ENCODE peak calls at places on chromosomes 5 and 9, in five cellular contexts. One of them, this sample, is unnamed.

GRCh38 chr9:131382850-131383729 is 10.8 kb upstream of the PRRC2B start:
- DNase-seq in AG10803: peak
- DNase-seq in stimulated activated naive CD4-positive, alpha-beta T cell: no peak
- DNase-seq in AG09319: peak
- DNase-seq in NCI-H1092: peak
- DNase-seq in this sample: peak

GRCh38 chr9:78354324-78354973 is 57.5 kb downstream of the PSAT1 start:
- DNase-seq in AG10803: no peak
- DNase-seq in stimulated activated naive CD4-positive, alpha-beta T cell: no peak
- DNase-seq in NCI-H1092: no peak
- DNase-seq in AG09319: no peak
- DNase-seq in this sample: no peak

GRCh38 chr9:121599186-121599871 is 52.1 kb upstream of the DAB2IP start:
- DNase-seq in AG10803: no peak
- DNase-seq in NCI-H1092: no peak
- DNase-seq in stimulated activated naive CD4-positive, alpha-beta T cell: no peak
- DNase-seq in AG09319: no peak
- DNase-seq in this sample: no peak

GRCh38 chr9:109335929-109336328 is 15.1 kb upstream of the EPB41L4B start:
- DNase-seq in AG10803: no peak
- DNase-seq in AG09319: no peak
- DNase-seq in stimulated activated naive CD4-positive, alpha-beta T cell: no peak
- DNase-seq in NCI-H1092: no peak
- DNase-seq in this sample: no peak

GRCh38 chr9:105258225-105258737 is 13.8 kb downstream of the SLC44A1 start:
- DNase-seq in NCI-H1092: no peak
- DNase-seq in AG10803: no peak
- DNase-seq in stimulated activated naive CD4-positive, alpha-beta T cell: no peak
- DNase-seq in AG09319: no peak
- DNase-seq in this sample: no peak

GRCh38 chr9:114446036-114446435 is 58.3 kb upstream of the AKNA start:
- DNase-seq in AG10803: peak
- DNase-seq in stimulated activated naive CD4-positive, alpha-beta T cell: no peak
- DNase-seq in AG09319: no peak
- DNase-seq in NCI-H1092: no peak
- DNase-seq in this sample: no peak

GRCh38 chr5:116970318-116970717 is 395.7 kb upstream of the SEMA6A start:
- DNase-seq in AG10803: no peak
- DNase-seq in stimulated activated naive CD4-positive, alpha-beta T cell: no peak
- DNase-seq in AG09319: no peak
- DNase-seq in NCI-H1092: peak
- DNase-seq in this sample: peak

GRCh38 chr5:39424751-39425524 is at the start of gene DAB2:
- DNase-seq in AG09319: peak
- DNase-seq in stimulated activated naive CD4-positive, alpha-beta T cell: peak
- DNase-seq in NCI-H1092: no peak
- DNase-seq in AG10803: peak
- DNase-seq in this sample: peak

GRCh38 chr5:160287378-160288051 is 24.8 kb downstream of the CCNJL start:
- DNase-seq in stimulated activated naive CD4-positive, alpha-beta T cell: no peak
- DNase-seq in AG10803: no peak
- DNase-seq in NCI-H1092: peak
- DNase-seq in AG09319: peak
- DNase-seq in this sample: no peak

GRCh38 chr5:10192309-10192708 is 57.4 kb downstream of the ATPSCKMT start:
- DNase-seq in stimulated activated naive CD4-positive, alpha-beta T cell: no peak
- DNase-seq in AG09319: peak
- DNase-seq in AG10803: peak
- DNase-seq in NCI-H1092: no peak
- DNase-seq in this sample: no peak

GRCh38 chr5:133839721-133840120 is 128.7 kb downstream of the C5orf15 start:
- DNase-seq in NCI-H1092: peak
- DNase-seq in AG09319: no peak
- DNase-seq in AG10803: no peak
- DNase-seq in stimulated activated naive CD4-positive, alpha-beta T cell: no peak
- DNase-seq in this sample: no peak

GRCh38 chr9:41229408-41230401 is 40.6 kb upstream of the ZNG1F start:
- DNase-seq in NCI-H1092: no peak
- DNase-seq in AG10803: peak
- DNase-seq in AG09319: no peak
- DNase-seq in stimulated activated naive CD4-positive, alpha-beta T cell: no peak
- DNase-seq in this sample: peak

GRCh38 chr9:120099064-120099463 is 480.9 kb downstream of the CDK5RAP2 start:
- DNase-seq in AG10803: no peak
- DNase-seq in AG09319: no peak
- DNase-seq in stimulated activated naive CD4-positive, alpha-beta T cell: no peak
- DNase-seq in NCI-H1092: no peak
- DNase-seq in this sample: peak

GRCh38 chr9:113012492-113012891 is 500 bp upstream of the ZNF883 start:
- DNase-seq in AG10803: no peak
- DNase-seq in NCI-H1092: no peak
- DNase-seq in AG09319: no peak
- DNase-seq in stimulated activated naive CD4-positive, alpha-beta T cell: no peak
- DNase-seq in this sample: no peak

GRCh38 chr5:10634056-10634455 is 70.2 kb downstream of the ANKRD33B start:
- DNase-seq in stimulated activated naive CD4-positive, alpha-beta T cell: no peak
- DNase-seq in NCI-H1092: no peak
- DNase-seq in AG10803: no peak
- DNase-seq in AG09319: no peak
- DNase-seq in this sample: no peak

GRCh38 chr5:24364711-24365110 is 280.1 kb downstream of the CDH10 start:
- DNase-seq in NCI-H1092: peak
- DNase-seq in AG10803: no peak
- DNase-seq in stimulated activated naive CD4-positive, alpha-beta T cell: no peak
- DNase-seq in AG09319: no peak
- DNase-seq in this sample: no peak

GRCh38 chr5:316210-317085 is 5.1 kb upstream of the AHRR start:
- DNase-seq in AG09319: no peak
- DNase-seq in AG10803: no peak
- DNase-seq in stimulated activated naive CD4-positive, alpha-beta T cell: no peak
- DNase-seq in NCI-H1092: no peak
- DNase-seq in this sample: peak

GRCh38 chr5:152288917-152289595 is 116.0 kb downstream of the NMUR2 start:
- DNase-seq in AG10803: no peak
- DNase-seq in stimulated activated naive CD4-positive, alpha-beta T cell: no peak
- DNase-seq in AG09319: no peak
- DNase-seq in NCI-H1092: no peak
- DNase-seq in this sample: no peak

GRCh38 chr9:113602126-113603119 is 138.9 kb downstream of the RGS3 start:
- DNase-seq in AG10803: peak
- DNase-seq in NCI-H1092: peak
- DNase-seq in AG09319: no peak
- DNase-seq in stimulated activated naive CD4-positive, alpha-beta T cell: no peak
- DNase-seq in this sample: peak

GRCh38 chr5:38009754-38010386 is 170.0 kb upstream of the GDNF start:
- DNase-seq in AG10803: no peak
- DNase-seq in NCI-H1092: peak
- DNase-seq in AG09319: no peak
- DNase-seq in stimulated activated naive CD4-positive, alpha-beta T cell: no peak
- DNase-seq in this sample: no peak

GRCh38 chr9:95349109-95350038 is 31.9 kb upstream of the FANCC start:
- DNase-seq in NCI-H1092: no peak
- DNase-seq in AG09319: no peak
- DNase-seq in AG10803: no peak
- DNase-seq in stimulated activated naive CD4-positive, alpha-beta T cell: no peak
- DNase-seq in this sample: peak

GRCh38 chr5:50963647-50964584 is 297.5 kb downstream of the PARP8 start:
- DNase-seq in AG10803: no peak
- DNase-seq in NCI-H1092: peak
- DNase-seq in stimulated activated naive CD4-positive, alpha-beta T cell: no peak
- DNase-seq in AG09319: no peak
- DNase-seq in this sample: peak

GRCh38 chr5:128966846-128967245 is 1.6 kb downstream of the SLC27A6 start:
- DNase-seq in AG10803: no peak
- DNase-seq in NCI-H1092: no peak
- DNase-seq in AG09319: no peak
- DNase-seq in stimulated activated naive CD4-positive, alpha-beta T cell: no peak
- DNase-seq in this sample: no peak

GRCh38 chr5:98474211-98474610 is 299.3 kb upstream of the RGMB start:
- DNase-seq in NCI-H1092: no peak
- DNase-seq in stimulated activated naive CD4-positive, alpha-beta T cell: no peak
- DNase-seq in AG10803: no peak
- DNase-seq in AG09319: no peak
- DNase-seq in this sample: no peak

GRCh38 chr5:36722913-36723312 is 116.5 kb downstream of the SLC1A3 start:
- DNase-seq in NCI-H1092: no peak
- DNase-seq in AG09319: no peak
- DNase-seq in AG10803: peak
- DNase-seq in stimulated activated naive CD4-positive, alpha-beta T cell: no peak
- DNase-seq in this sample: peak

GRCh38 chr9:113879906-113880305 is 3.8 kb downstream of the ZNF618 start:
- DNase-seq in NCI-H1092: no peak
- DNase-seq in stimulated activated naive CD4-positive, alpha-beta T cell: no peak
- DNase-seq in AG10803: no peak
- DNase-seq in AG09319: no peak
- DNase-seq in this sample: no peak

GRCh38 chr5:131264453-131265200 is 774 bp downstream of the CDC42SE2 start:
- DNase-seq in AG09319: no peak
- DNase-seq in AG10803: no peak
- DNase-seq in NCI-H1092: peak
- DNase-seq in stimulated activated naive CD4-positive, alpha-beta T cell: peak
- DNase-seq in this sample: peak

This sample was measured in A673.